ENCODE peak calls at places on chromosome X, in ten cellular contexts. B, V, J, X, M, Z, T, K, W and S are unnamed samples.

GRCh38 chrX:120144178-120144844 is 14.1 kb upstream of the RHOXF2 start:
- DNase-seq in B (no peak), V (no peak), J (no peak), X (no peak), M (no peak), Z (peak), T (no peak), K (peak), W (no peak), S (peak)

GRCh38 chrX:6852869-6853268 is 294.6 kb upstream of the STS start:
- DNase-seq in B (no peak), V (no peak), J (peak), X (no peak), M (no peak), Z (no peak), T (no peak), K (no peak), W (no peak), S (no peak)

GRCh38 chrX:48498374-48498809 is 10.4 kb upstream of the PORCN start:
- DNase-seq in B (peak), V (no peak), J (no peak), X (peak), M (peak), Z (no peak), T (no peak), K (no peak), W (no peak), S (no peak)

GRCh38 chrX:8140986-8141385 is 30.1 kb downstream of the VCX2 start:
- DNase-seq in B (no peak), V (no peak), J (no peak), X (no peak), M (no peak), Z (no peak), T (no peak), K (no peak), W (no peak), S (no peak)

GRCh38 chrX:119389854-119390501 is 9.2 kb upstream of the SLC25A43 start:
- DNase-seq in B (no peak), V (no peak), J (no peak), X (no peak), M (no peak), Z (no peak), T (no peak), K (no peak), W (no peak), S (peak)

GRCh38 chrX:31603411-31604120 is 531.7 kb upstream of the FTHL17 start:
- DNase-seq in B (no peak), V (no peak), J (no peak), X (peak), M (no peak), Z (no peak), T (no peak), K (no peak), W (no peak), S (no peak)

GRCh38 chrX:43096830-43097229 is 318.9 kb upstream of the PPP1R2C start:
- DNase-seq in B (no peak), V (no peak), J (no peak), X (no peak), M (no peak), Z (no peak), T (no peak), K (no peak), W (no peak), S (no peak)

GRCh38 chrX:124274438-124275166 is 57.9 kb upstream of the TEX13D start:
- DNase-seq in B (no peak), V (no peak), J (no peak), X (no peak), M (no peak), Z (no peak), T (no peak), K (peak), W (no peak), S (no peak)

GRCh38 chrX:87338510-87338909 is 179.1 kb upstream of the KLHL4 start:
- DNase-seq in B (no peak), V (no peak), J (peak), X (peak), M (peak), Z (no peak), T (no peak), K (no peak), W (no peak), S (no peak)

GRCh38 chrX:51461053-51462050 is 35.0 kb downstream of the NUDT11 start:
- DNase-seq in B (peak), V (no peak), J (no peak), X (peak), M (peak), Z (no peak), T (no peak), K (peak), W (peak), S (peak)

GRCh38 chrX:129772796-129773431 is 6.8 kb upstream of the SASH3 start:
- DNase-seq in B (no peak), V (peak), J (no peak), X (no peak), M (no peak), Z (peak), T (no peak), K (no peak), W (no peak), S (no peak)

GRCh38 chrX:78708171-78708570 is 39.3 kb upstream of the LPAR4 start:
- DNase-seq in B (peak), V (no peak), J (no peak), X (peak), M (peak), Z (no peak), T (peak), K (no peak), W (no peak), S (no peak)

GRCh38 chrX:13381514-13381913 is 61.7 kb upstream of the ATXN3L start:
- DNase-seq in B (no peak), V (no peak), J (no peak), X (no peak), M (no peak), Z (no peak), T (no peak), K (no peak), W (no peak), S (no peak)

GRCh38 chrX:24799565-24799964 is 105.8 kb downstream of the POLA1 start:
- DNase-seq in B (no peak), V (no peak), J (no peak), X (no peak), M (no peak), Z (no peak), T (no peak), K (no peak), W (no peak), S (no peak)

GRCh38 chrX:22186165-22186564 is 86.5 kb upstream of the CBLL2 start:
- DNase-seq in B (no peak), V (no peak), J (no peak), X (no peak), M (no peak), Z (no peak), T (no peak), K (no peak), W (no peak), S (no peak)

GRCh38 chrX:17047224-17047623 is 100.8 kb downstream of the REPS2 start:
- DNase-seq in B (no peak), V (no peak), J (no peak), X (no peak), M (no peak), Z (no peak), T (no peak), K (no peak), W (no peak), S (no peak)

GRCh38 chrX:23952984-23953907 is 45.4 kb downstream of the CXorf58 start:
- DNase-seq in B (no peak), V (no peak), J (no peak), X (peak), M (no peak), Z (no peak), T (peak), K (no peak), W (no peak), S (no peak)

GRCh38 chrX:131288738-131289511 is at the start of gene IGSF1:
- DNase-seq in B (no peak), V (no peak), J (peak), X (peak), M (no peak), Z (no peak), T (peak), K (peak), W (peak), S (peak)

GRCh38 chrX:54063361-54063760 is 19.1 kb upstream of the PHF8 start:
- DNase-seq in B (no peak), V (no peak), J (no peak), X (no peak), M (no peak), Z (no peak), T (no peak), K (no peak), W (no peak), S (no peak)

GRCh38 chrX:154529206-154529612 is 13.2 kb upstream of the FAM3A start:
- DNase-seq in B (peak), V (no peak), J (no peak), X (no peak), M (no peak), Z (no peak), T (no peak), K (no peak), W (no peak), S (no peak)

GRCh38 chrX:97389761-97390192 is 506.1 kb downstream of the RPA4 start:
- DNase-seq in B (peak), V (no peak), J (no peak), X (peak), M (peak), Z (no peak), T (no peak), K (no peak), W (no peak), S (no peak)

GRCh38 chrX:110401142-110401541 is 42.5 kb downstream of the RTL9 start:
- DNase-seq in B (no peak), V (no peak), J (no peak), X (no peak), M (no peak), Z (no peak), T (no peak), K (no peak), W (no peak), S (no peak)

GRCh38 chrX:79065696-79066095 is 78.8 kb upstream of the GPR174 start:
- DNase-seq in B (no peak), V (no peak), J (no peak), X (no peak), M (no peak), Z (no peak), T (no peak), K (no peak), W (no peak), S (no peak)

GRCh38 chrX:139642241-139642927 is 65.6 kb downstream of the MCF2 start:
- DNase-seq in B (no peak), V (no peak), J (no peak), X (peak), M (no peak), Z (no peak), T (no peak), K (no peak), W (peak), S (peak)

GRCh38 chrX:149010026-149010898 is 494.8 kb downstream of the IDS start:
- DNase-seq in B (no peak), V (no peak), J (peak), X (no peak), M (no peak), Z (no peak), T (no peak), K (no peak), W (no peak), S (no peak)

GRCh38 chrX:48045410-48046311 is 25.8 kb downstream of the ZNF630 start:
- DNase-seq in B (peak), V (no peak), J (no peak), X (peak), M (no peak), Z (no peak), T (no peak), K (no peak), W (no peak), S (no peak)

GRCh38 chrX:11336201-11336600 is 43.0 kb downstream of the AMELX start:
- DNase-seq in B (no peak), V (no peak), J (no peak), X (no peak), M (no peak), Z (no peak), T (no peak), K (no peak), W (no peak), S (no peak)

GRCh38 chrX:54597728-54598127 is 67.7 kb downstream of the GNL3L start:
- DNase-seq in B (no peak), V (no peak), J (no peak), X (no peak), M (no peak), Z (no peak), T (no peak), K (no peak), W (no peak), S (no peak)

GRCh38 chrX:149151805-149152757 is 353.0 kb downstream of the IDS start:
- DNase-seq in B (no peak), V (no peak), J (no peak), X (peak), M (no peak), Z (no peak), T (no peak), K (no peak), W (no peak), S (no peak)

GRCh38 chrX:1450381-1451161 is 2.1 kb downstream of the ASMTL start:
- DNase-seq in B (no peak), V (no peak), J (no peak), X (no peak), M (no peak), Z (peak), T (no peak), K (no peak), W (no peak), S (no peak)

GRCh38 chrX:134649770-134650169 is 8.5 kb downstream of the PLAC1 start:
- DNase-seq in B (no peak), V (no peak), J (no peak), X (no peak), M (no peak), Z (no peak), T (no peak), K (no peak), W (no peak), S (no peak)

GRCh38 chrX:9646471-9647038 is 119.1 kb downstream of the GPR143 start:
- DNase-seq in B (no peak), V (no peak), J (no peak), X (peak), M (no peak), Z (no peak), T (no peak), K (no peak), W (no peak), S (no peak)

GRCh38 chrX:115968436-115969252 is 201.9 kb upstream of the AGTR2 start:
- DNase-seq in B (peak), V (peak), J (peak), X (peak), M (peak), Z (peak), T (peak), K (peak), W (peak), S (peak)

GRCh38 chrX:136450050-136450830 is 37.5 kb upstream of the BRS3 start:
- DNase-seq in B (no peak), V (no peak), J (no peak), X (peak), M (no peak), Z (no peak), T (no peak), K (no peak), W (no peak), S (no peak)

GRCh38 chrX:63525491-63525890 is 174.4 kb upstream of the SPIN4 start:
- DNase-seq in B (no peak), V (no peak), J (no peak), X (no peak), M (no peak), Z (no peak), T (no peak), K (no peak), W (no peak), S (no peak)

GRCh38 chrX:78652971-78653822 is 5.9 kb downstream of the RTL3 start:
- DNase-seq in B (peak), V (no peak), J (no peak), X (peak), M (peak), Z (no peak), T (no peak), K (no peak), W (no peak), S (no peak)